ENCODE peak calls at places on chromosomes 13 and 19, in six cellular contexts. One of them, this sample, is unnamed.

GRCh38 chr13:39641645-39642044 is 13.8 kb upstream of the COG6 start:
- DNase-seq in GM12892: no peak
- DNase-seq in stomach: no peak
- DNase-seq in transverse colon: no peak
- DNase-seq in ovary: no peak
- DNase-seq in heart left ventricle: no peak
- DNase-seq in this sample: no peak

GRCh38 chr13:75934889-75935288 is 298.8 kb downstream of the LMO7 start:
- DNase-seq in GM12892: no peak
- DNase-seq in stomach: no peak
- DNase-seq in transverse colon: no peak
- DNase-seq in ovary: no peak
- DNase-seq in heart left ventricle: no peak
- DNase-seq in this sample: no peak

GRCh38 chr19:38736036-38736412 is 8.2 kb downstream of the CAPN12 start:
- DNase-seq in GM12892: peak
- DNase-seq in stomach: peak
- DNase-seq in transverse colon: peak
- DNase-seq in ovary: peak
- DNase-seq in heart left ventricle: no peak
- DNase-seq in this sample: peak

GRCh38 chr19:7342143-7342542 is 6.6 kb upstream of the ARHGEF18 start:
- DNase-seq in GM12892: no peak
- DNase-seq in stomach: no peak
- DNase-seq in transverse colon: no peak
- DNase-seq in ovary: no peak
- DNase-seq in heart left ventricle: no peak
- DNase-seq in this sample: no peak

GRCh38 chr19:7705387-7706187 is 3.7 kb upstream of the FCER2 start:
- DNase-seq in GM12892: peak
- DNase-seq in stomach: peak
- DNase-seq in transverse colon: peak
- DNase-seq in ovary: no peak
- DNase-seq in heart left ventricle: peak
- DNase-seq in this sample: peak

GRCh38 chr13:70896136-70896535 is 787.9 kb upstream of the KLHL1 start:
- DNase-seq in GM12892: no peak
- DNase-seq in stomach: no peak
- DNase-seq in transverse colon: no peak
- DNase-seq in ovary: no peak
- DNase-seq in heart left ventricle: no peak
- DNase-seq in this sample: no peak

GRCh38 chr13:38527140-38527539 is 159.7 kb upstream of the FREM2 start:
- DNase-seq in GM12892: no peak
- DNase-seq in stomach: no peak
- DNase-seq in transverse colon: no peak
- DNase-seq in ovary: no peak
- DNase-seq in heart left ventricle: no peak
- DNase-seq in this sample: no peak

GRCh38 chr13:68046900-68047299 is 816.8 kb upstream of the PCDH9 start:
- DNase-seq in GM12892: no peak
- DNase-seq in stomach: no peak
- DNase-seq in transverse colon: no peak
- DNase-seq in ovary: no peak
- DNase-seq in heart left ventricle: no peak
- DNase-seq in this sample: no peak

GRCh38 chr19:20179946-20180345 is 12.9 kb downstream of the ZNF486 start:
- DNase-seq in GM12892: no peak
- DNase-seq in stomach: no peak
- DNase-seq in transverse colon: no peak
- DNase-seq in ovary: no peak
- DNase-seq in heart left ventricle: no peak
- DNase-seq in this sample: no peak

GRCh38 chr13:35086667-35087066 is 144.6 kb downstream of the NBEA start:
- DNase-seq in GM12892: no peak
- DNase-seq in stomach: no peak
- DNase-seq in transverse colon: no peak
- DNase-seq in ovary: no peak
- DNase-seq in heart left ventricle: no peak
- DNase-seq in this sample: no peak

GRCh38 chr19:44851427-44851826 is 5.3 kb downstream of the NECTIN2 start:
- DNase-seq in GM12892: no peak
- DNase-seq in stomach: no peak
- DNase-seq in transverse colon: no peak
- DNase-seq in ovary: no peak
- DNase-seq in heart left ventricle: peak
- DNase-seq in this sample: no peak

GRCh38 chr13:99367663-99368448 is 60.7 kb upstream of the GPR183 start:
- DNase-seq in GM12892: no peak
- DNase-seq in stomach: no peak
- DNase-seq in transverse colon: no peak
- DNase-seq in ovary: no peak
- DNase-seq in heart left ventricle: no peak
- DNase-seq in this sample: no peak

GRCh38 chr13:50592412-50593145 is 250.9 kb downstream of the DLEU7 start:
- DNase-seq in GM12892: no peak
- DNase-seq in stomach: no peak
- DNase-seq in transverse colon: no peak
- DNase-seq in ovary: no peak
- DNase-seq in heart left ventricle: no peak
- DNase-seq in this sample: no peak

GRCh38 chr13:98528663-98529064 is 48.2 kb downstream of the STK24 start:
- DNase-seq in GM12892: no peak
- DNase-seq in stomach: no peak
- DNase-seq in transverse colon: no peak
- DNase-seq in ovary: no peak
- DNase-seq in heart left ventricle: peak
- DNase-seq in this sample: no peak

GRCh38 chr13:40031031-40031430 is 375.6 kb downstream of the COG6 start:
- DNase-seq in GM12892: no peak
- DNase-seq in stomach: no peak
- DNase-seq in transverse colon: no peak
- DNase-seq in ovary: no peak
- DNase-seq in heart left ventricle: no peak
- DNase-seq in this sample: no peak

DNA sequence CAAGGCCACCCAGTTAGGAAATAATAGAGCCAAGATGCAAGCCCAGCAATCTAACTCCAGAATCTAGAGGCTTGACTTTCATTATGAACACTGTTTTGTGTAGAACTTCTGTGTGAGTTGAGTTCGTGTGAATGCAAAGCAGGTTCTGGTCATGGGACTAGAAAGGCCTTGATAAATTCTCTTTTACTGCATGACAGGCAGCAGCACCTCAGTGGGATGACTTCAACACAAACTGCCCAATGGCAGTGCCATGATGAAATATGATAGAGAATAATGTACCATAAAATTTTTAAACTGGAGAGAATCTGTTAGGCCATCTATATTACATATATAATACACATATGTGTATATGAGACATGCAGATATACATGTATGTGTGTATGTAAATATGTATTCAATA is 214.5 kb downstream of the KLF5 start:
- DNase-seq in GM12892: no peak
- DNase-seq in stomach: no peak
- DNase-seq in transverse colon: no peak
- DNase-seq in ovary: no peak
- DNase-seq in heart left ventricle: no peak
- DNase-seq in this sample: no peak
- TF ChIP-seq POLR2A in GM12892: no peak
- TF ChIP-seq POLR2A in stomach: no peak
- TF ChIP-seq POLR2A in transverse colon: no peak
- TF ChIP-seq POLR2A in ovary: no peak
- TF ChIP-seq POLR2A in heart left ventricle: no peak
- TF ChIP-seq POLR2A in this sample: no peak

GRCh38 chr19:12666305-12667048 is at the start of the genes MAN2B1 and WDR83:
- DNase-seq in GM12892: peak
- DNase-seq in stomach: peak
- DNase-seq in transverse colon: peak
- DNase-seq in ovary: peak
- DNase-seq in heart left ventricle: peak
- DNase-seq in this sample: peak
- TF ChIP-seq POLR2A in GM12892: peak
- TF ChIP-seq POLR2A in stomach: no peak
- TF ChIP-seq POLR2A in transverse colon: peak
- TF ChIP-seq POLR2A in ovary: no peak
- TF ChIP-seq POLR2A in heart left ventricle: no peak
- TF ChIP-seq POLR2A in this sample: no peak

GRCh38 chr19:2494447-2495129 is 18.7 kb downstream of the GADD45B start:
- DNase-seq in GM12892: peak
- DNase-seq in stomach: peak
- DNase-seq in transverse colon: peak
- DNase-seq in ovary: peak
- DNase-seq in heart left ventricle: peak
- DNase-seq in this sample: peak
- TF ChIP-seq POLR2A in GM12892: no peak
- TF ChIP-seq POLR2A in stomach: no peak
- TF ChIP-seq POLR2A in transverse colon: peak
- TF ChIP-seq POLR2A in ovary: no peak
- TF ChIP-seq POLR2A in heart left ventricle: no peak
- TF ChIP-seq POLR2A in this sample: no peak

GRCh38 chr13:73720216-73720840 is 413.9 kb downstream of the KLF12 start:
- DNase-seq in GM12892: no peak
- DNase-seq in stomach: no peak
- DNase-seq in transverse colon: no peak
- DNase-seq in ovary: no peak
- DNase-seq in heart left ventricle: no peak
- DNase-seq in this sample: no peak

GRCh38 chr13:73717632-73718031 is 416.6 kb downstream of the KLF12 start:
- DNase-seq in GM12892: no peak
- DNase-seq in stomach: no peak
- DNase-seq in transverse colon: no peak
- DNase-seq in ovary: no peak
- DNase-seq in heart left ventricle: no peak
- DNase-seq in this sample: no peak

GRCh38 chr13:73718248-73718647 is 416.0 kb downstream of the KLF12 start:
- DNase-seq in GM12892: no peak
- DNase-seq in stomach: no peak
- DNase-seq in transverse colon: no peak
- DNase-seq in ovary: no peak
- DNase-seq in heart left ventricle: no peak
- DNase-seq in this sample: no peak

GRCh38 chr13:73721571-73721970 is 412.6 kb downstream of the KLF12 start:
- DNase-seq in GM12892: no peak
- DNase-seq in stomach: no peak
- DNase-seq in transverse colon: no peak
- DNase-seq in ovary: no peak
- DNase-seq in heart left ventricle: no peak
- DNase-seq in this sample: no peak

DNA sequence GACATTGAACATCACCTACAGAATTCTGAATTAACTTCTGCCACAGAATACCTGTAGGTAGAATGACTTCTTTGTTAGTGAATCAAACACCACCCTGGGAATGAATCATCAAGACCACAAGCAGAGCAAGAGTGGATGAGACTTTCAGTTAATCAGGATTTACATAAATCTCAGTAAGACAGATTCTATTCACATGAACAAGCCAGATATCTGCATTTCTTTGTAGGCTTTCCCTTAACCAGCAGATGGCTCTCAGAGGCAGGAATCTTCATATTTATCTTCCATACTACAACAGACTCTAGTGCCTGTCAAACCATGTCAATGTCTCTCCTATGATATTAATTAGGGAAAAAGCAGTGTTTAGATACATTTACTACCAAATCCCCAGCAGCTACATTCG is 412.1 kb downstream of the KLF12 start:
- DNase-seq in GM12892: no peak
- DNase-seq in stomach: no peak
- DNase-seq in transverse colon: no peak
- DNase-seq in ovary: no peak
- DNase-seq in heart left ventricle: no peak
- DNase-seq in this sample: no peak
- TF ChIP-seq POLR2A in GM12892: no peak
- TF ChIP-seq POLR2A in stomach: no peak
- TF ChIP-seq POLR2A in transverse colon: no peak
- TF ChIP-seq POLR2A in ovary: no peak
- TF ChIP-seq POLR2A in heart left ventricle: no peak
- TF ChIP-seq POLR2A in this sample: no peak

GRCh38 chr19:1239420-1239795 is 1.6 kb upstream of the CBARP start:
- DNase-seq in GM12892: no peak
- DNase-seq in stomach: no peak
- DNase-seq in transverse colon: no peak
- DNase-seq in ovary: peak
- DNase-seq in heart left ventricle: no peak
- DNase-seq in this sample: no peak

GRCh38 chr19:1240925-1241324 is 626 bp upstream of the ATP5F1D start:
- DNase-seq in GM12892: no peak
- DNase-seq in stomach: no peak
- DNase-seq in transverse colon: no peak
- DNase-seq in ovary: no peak
- DNase-seq in heart left ventricle: no peak
- DNase-seq in this sample: no peak

GRCh38 chr19:1239796-1240737 is 1.5 kb upstream of the ATP5F1D start:
- DNase-seq in GM12892: peak
- DNase-seq in stomach: peak
- DNase-seq in transverse colon: peak
- DNase-seq in ovary: peak
- DNase-seq in heart left ventricle: peak
- DNase-seq in this sample: peak

GRCh38 chr19:1243768-1244692 is 2.5 kb downstream of the ATP5F1D start:
- DNase-seq in GM12892: peak
- DNase-seq in stomach: peak
- DNase-seq in transverse colon: peak
- DNase-seq in ovary: peak
- DNase-seq in heart left ventricle: peak
- DNase-seq in this sample: peak

GRCh38 chr19:1241417-1242095 is at the start of gene ATP5F1D:
- DNase-seq in GM12892: peak
- DNase-seq in stomach: peak
- DNase-seq in transverse colon: peak
- DNase-seq in ovary: peak
- DNase-seq in heart left ventricle: peak
- DNase-seq in this sample: peak
- TF ChIP-seq POLR2A in GM12892: peak
- TF ChIP-seq POLR2A in stomach: no peak
- TF ChIP-seq POLR2A in transverse colon: no peak
- TF ChIP-seq POLR2A in ovary: peak
- TF ChIP-seq POLR2A in heart left ventricle: no peak
- TF ChIP-seq POLR2A in this sample: peak

GRCh38 chr19:11096210-11096841 is 7.1 kb downstream of the LDLR start:
- DNase-seq in GM12892: no peak
- DNase-seq in stomach: no peak
- DNase-seq in transverse colon: peak
- DNase-seq in ovary: no peak
- DNase-seq in heart left ventricle: peak
- DNase-seq in this sample: no peak
- TF ChIP-seq POLR2A in GM12892: no peak
- TF ChIP-seq POLR2A in stomach: no peak
- TF ChIP-seq POLR2A in transverse colon: no peak
- TF ChIP-seq POLR2A in ovary: peak
- TF ChIP-seq POLR2A in heart left ventricle: no peak
- TF ChIP-seq POLR2A in this sample: no peak